ENCODE peak calls at places on chromosomes 5 and 9, in five cellular contexts. K is IMR-90, A is A549, Q is stomach, W is uterus. O is an unnamed sample.

GRCh38 chr5:54220230-54221040 is 89.9 kb downstream of the ARL15 start:
- DNase-seq in K (no peak), A (no peak), Q (no peak), W (no peak), O (no peak)

GRCh38 chr5:119357815-119358559 is 2.2 kb downstream of the TNFAIP8 start:
- DNase-seq in A (no peak), Q (no peak), K (no peak), W (no peak), O (no peak)

GRCh38 chr5:172906436-172906835 is 52.8 kb upstream of the RPL26L1 start:
- DNase-seq in W (peak; percentile 66), Q (no peak), K (peak; percentile 80), A (no peak), O (no peak)

GRCh38 chr5:43020294-43020711 is 19.8 kb downstream of the ANXA2R start:
- DNase-seq in K (peak; percentile 59), A (no peak), W (no peak), Q (no peak), O (no peak)

GRCh38 chr9:134887686-134888602 is 7.3 kb downstream of the FCN2 start:
- DNase-seq in A (no peak), Q (peak; percentile 19), K (no peak), W (no peak), O (peak; percentile 18)

GRCh38 chr5:14986413-14986812 is 114.8 kb upstream of the ANKH start:
- DNase-seq in W (no peak), Q (no peak), K (no peak), A (no peak), O (no peak)

GRCh38 chr5:53368516-53368915 is 111.9 kb upstream of the FST start:
- DNase-seq in K (peak; percentile 83), A (no peak), Q (no peak), W (no peak), O (no peak)

GRCh38 chr9:131999692-132000551 is 79.7 kb downstream of the MED27 start:
- DNase-seq in K (peak; percentile 91), Q (no peak), A (no peak), W (no peak), O (no peak)

GRCh38 chr9:16450043-16450442 is 420.4 kb downstream of the BNC2 start:
- DNase-seq in Q (no peak), K (no peak), A (no peak), W (no peak), O (no peak)

GRCh38 chr5:133942589-133943474 is 25.6 kb downstream of the C5orf15 start:
- DNase-seq in A (no peak), W (no peak), K (no peak), Q (peak; percentile 70), O (peak; percentile 42)

GRCh38 chr5:34625246-34625645 is 30.9 kb upstream of the RAI14 start:
- DNase-seq in Q (no peak), W (no peak), A (no peak), K (no peak), O (no peak)

GRCh38 chr9:128824911-128825310 is 4.7 kb downstream of the SPOUT1 start:
- DNase-seq in A (no peak), Q (no peak), K (no peak), W (no peak), O (no peak)

GRCh38 chr5:173315495-173316352 is 12.5 kb downstream of the STC2 start:
- DNase-seq in K (peak; percentile 91), Q (no peak), A (no peak), W (peak; percentile 46), O (no peak)

GRCh38 chr5:156174225-156174624 is 152.7 kb upstream of the SGCD start:
- DNase-seq in Q (no peak), A (no peak), W (no peak), K (no peak), O (no peak)

GRCh38 chr5:68225188-68225910 is 9.8 kb downstream of the PIK3R1 start:
- DNase-seq in Q (peak; percentile 69), K (peak; percentile 87), W (peak; percentile 75), A (no peak), O (no peak)

GRCh38 chr5:74465724-74466123 is 174.8 kb downstream of the ENC1 start:
- DNase-seq in W (no peak), Q (no peak), A (no peak), K (no peak), O (no peak)

GRCh38 chr9:114925039-114925438 is 5.4 kb downstream of the TNFSF8 start:
- DNase-seq in A (no peak), Q (no peak), K (no peak), W (no peak), O (no peak)

GRCh38 chr5:155735388-155735787 is 591.6 kb upstream of the SGCD start:
- DNase-seq in W (no peak), K (no peak), A (no peak), Q (no peak), O (no peak)

GRCh38 chr9:78592866-78593265 is 295.9 kb downstream of the PSAT1 start:
- DNase-seq in W (no peak), A (no peak), Q (no peak), K (peak; percentile 78), O (no peak)

GRCh38 chr9:93636172-93636661 is 59.8 kb downstream of the PHF2 start:
- DNase-seq in A (no peak), K (no peak), W (no peak), Q (no peak), O (no peak)

GRCh38 chr9:89663264-89663970 is 58.6 kb downstream of the GADD45G start:
- DNase-seq in W (no peak), Q (no peak), K (no peak), A (no peak), O (no peak)

GRCh38 chr9:136373300-136374182 is at the start of gene CARD9:
- DNase-seq in A (no peak), W (no peak), K (no peak), Q (no peak), O (peak; percentile 81)

GRCh38 chr5:35159370-35159742 is 70.9 kb downstream of the PRLR start:
- DNase-seq in W (no peak), K (peak; percentile 6), A (no peak), Q (peak; percentile 27), O (peak; percentile 66)

GRCh38 chr5:139342423-139342723 is 719 bp downstream of the PAIP2 start:
- DNase-seq in A (no peak), W (no peak), K (no peak), Q (no peak), O (no peak)

DNA sequence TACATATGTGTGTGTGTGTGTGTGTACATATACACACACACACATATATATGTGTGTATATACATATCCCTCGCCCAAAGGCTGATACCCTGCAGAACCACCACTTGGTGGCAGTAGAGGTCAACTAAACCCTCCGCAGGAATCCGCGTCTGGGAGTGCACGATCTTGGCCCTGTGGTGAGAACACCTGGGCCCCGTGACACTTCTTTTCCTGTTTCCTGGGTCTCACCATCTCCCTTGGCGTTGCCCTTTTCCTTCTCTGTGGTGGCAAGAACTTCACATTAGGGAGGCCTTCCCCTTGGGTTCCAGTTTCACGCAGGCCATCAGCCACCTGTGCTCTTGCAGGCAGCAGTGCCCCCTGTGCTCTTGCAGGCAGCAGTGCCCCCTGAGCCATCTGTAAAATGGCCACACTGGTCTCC is 8.2 kb downstream of the IL9 start:
- DNase-seq in Q (peak; percentile 57), W (peak; percentile 37), K (peak; percentile 69), A (peak; percentile 74), O (no peak)
- H3K4me3 ChIP-seq in Q (no peak overlapping the region), W (no peak overlapping the region), K (no peak overlapping the region), A (no peak overlapping the region), O (no peak overlapping the region)

GRCh38 chr5:163459465-163459887 is 426 bp downstream of the NUDCD2 start:
- DNase-seq in A (no peak), W (no peak), Q (no peak), K (peak; percentile 23), O (no peak)

GRCh38 chr5:163458778-163459405 is 1.0 kb downstream of the NUDCD2 start:
- DNase-seq in Q (no peak), K (no peak), W (no peak), A (no peak), O (no peak)

GRCh38 chr5:163463063-163463435 is 2.6 kb downstream of the HMMR start:
- DNase-seq in K (no peak), Q (no peak), W (no peak), A (no peak), O (no peak)

GRCh38 chr5:163459888-163460561 is at the start of gene NUDCD2:
- DNase-seq in A (peak; percentile 85), Q (peak; percentile 95), K (peak; percentile 99), W (peak; percentile 96), O (peak; percentile 95)

GRCh38 chr5:163460562-163461176 is at the start of gene HMMR:
- DNase-seq in Q (no peak), A (no peak), K (peak; percentile 23), W (no peak), O (no peak)
- TF ChIP-seq POLR2A in Q (no peak), A (peak; percentile 61), K (no peak), W (no peak), O (no peak)

GRCh38 chr9:121744687-121745395 is 93.4 kb downstream of the DAB2IP start:
- DNase-seq in Q (no peak), K (peak; percentile 73), A (no peak), W (no peak), O (no peak)

GRCh38 chr9:121743441-121744001 is 92.1 kb downstream of the DAB2IP start:
- DNase-seq in Q (peak; percentile 90), A (peak; percentile 96), K (peak; percentile 89), W (peak; percentile 86), O (peak; percentile 92)

GRCh38 chr9:121741198-121741918 is 89.9 kb downstream of the DAB2IP start:
- DNase-seq in K (no peak), A (no peak), Q (peak; percentile 53), W (no peak), O (peak; percentile 62)

GRCh38 chr9:121744002-121744686 is 92.7 kb downstream of the DAB2IP start:
- DNase-seq in Q (peak; percentile 73), K (peak; percentile 43), W (peak; percentile 67), A (peak; percentile 90), O (peak; percentile 78)

GRCh38 chr9:121742923-121743322 is 91.5 kb downstream of the DAB2IP start:
- DNase-seq in K (no peak), W (no peak), Q (no peak), A (no peak), O (no peak)
- H3K27ac ChIP-seq in K (peak overlapping the region; percentile 24), W (peak overlapping the region; percentile 83), Q (peak overlapping the region; percentile 76), A (peak overlapping the region; percentile 85), O (peak overlapping the region; percentile 95)

DNA sequence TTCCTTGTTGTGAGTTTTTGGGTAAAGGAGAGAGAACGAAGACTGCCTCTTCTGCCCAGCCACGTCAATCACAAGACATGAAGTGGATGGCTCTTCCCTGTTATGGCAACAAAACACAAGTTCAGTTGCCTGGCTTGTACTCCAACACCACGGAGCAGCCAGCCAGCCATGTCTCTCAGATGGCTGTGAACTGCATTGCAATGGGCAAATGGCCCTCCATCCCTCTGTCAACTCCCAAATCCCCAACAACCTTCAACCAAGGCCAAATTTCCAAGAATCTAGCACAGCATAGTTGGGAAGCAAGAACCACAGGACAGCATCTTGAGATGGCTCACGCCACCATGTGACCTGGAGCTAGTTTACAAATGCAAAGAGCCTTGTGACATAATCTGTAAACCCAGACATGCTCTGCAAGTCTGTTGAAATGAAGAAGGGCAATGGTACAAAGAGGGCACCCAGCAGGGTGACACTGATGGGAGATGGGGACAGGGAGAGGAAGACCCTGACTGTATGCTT is 53.9 kb downstream of the ZNF366 start:
- DNase-seq in Q (no peak), K (no peak), W (no peak), A (no peak), O (no peak)
- H3K4me3 ChIP-seq in Q (no peak overlapping the region), K (no peak overlapping the region), W (no peak overlapping the region), A (no peak overlapping the region), O (no peak overlapping the region)

DNA sequence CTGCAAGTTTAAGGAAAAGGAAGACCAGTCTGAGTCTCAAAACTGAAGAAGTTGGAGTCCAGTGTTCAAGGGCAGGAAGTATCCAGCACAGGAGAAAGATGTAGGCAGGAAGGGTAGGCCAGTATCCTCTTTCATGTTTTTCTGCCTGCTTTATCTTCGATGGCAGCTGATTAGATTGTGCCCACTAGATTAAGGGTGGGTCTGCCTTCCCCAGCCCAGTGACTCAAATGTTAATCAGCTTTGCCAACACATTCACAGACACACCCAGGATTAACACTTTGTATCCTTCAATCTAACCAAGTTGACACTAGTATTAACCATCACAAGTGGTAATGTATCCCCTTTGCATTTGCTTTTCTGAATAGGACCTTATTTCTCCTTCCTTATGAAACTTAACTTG is 535.9 kb upstream of the FTMT start:
- DNase-seq in Q (no peak), A (no peak), K (no peak), W (no peak), O (no peak)
- TF ChIP-seq POLR2A in Q (no peak), A (no peak), K (no peak), W (no peak), O (no peak)